ENCODE peak calls at places on chromosomes 13 and 19, in five cellular contexts. G is SK-N-SH, Q is GM12878, P is K562, F is HepG2. T is an unnamed sample.

GRCh38 chr19:4760285-4760650 is 31.3 kb upstream of the FEM1A start:
- DNase-seq in G (no peak), Q (no peak), P (no peak), F (no peak), T (no peak)

GRCh38 chr19:40740747-40741146 is 9.5 kb downstream of the ACTMAP start:
- DNase-seq in G (no peak), Q (no peak), P (no peak), F (no peak), T (no peak)

GRCh38 chr13:39692650-39693438 is 37.4 kb downstream of the COG6 start:
- DNase-seq in G (no peak), Q (no peak), P (no peak), F (no peak), T (no peak)

GRCh38 chr19:21699197-21699596 is 68.2 kb downstream of the ZNF100 start:
- DNase-seq in G (no peak), Q (no peak), P (no peak), F (no peak), T (no peak)

GRCh38 chr19:8085606-8086464 is 33.3 kb downstream of the CCL25 start:
- DNase-seq in G (no peak), Q (no peak), P (peak), F (peak), T (peak)

GRCh38 chr13:113118328-113119021 is 4.1 kb upstream of the F10 start:
- DNase-seq in G (no peak), Q (no peak), P (no peak), F (no peak), T (no peak)

GRCh38 chr13:64075543-64076271 is 2660.1 kb upstream of the PCDH20 start:
- DNase-seq in G (no peak), Q (no peak), P (peak), F (peak), T (no peak)

GRCh38 chr19:8148410-8149231 is 771 bp downstream of the FBN3 start:
- DNase-seq in G (peak), Q (no peak), P (peak), F (no peak), T (peak)

GRCh38 chr13:76759877-76760276 is 126.3 kb downstream of the KCTD12 start:
- DNase-seq in G (no peak), Q (no peak), P (no peak), F (no peak), T (no peak)

GRCh38 chr19:10936661-10937084 is 8.1 kb downstream of the TIMM29 start:
- DNase-seq in G (peak), Q (peak), P (peak), F (peak), T (peak)

GRCh38 chr19:14686411-14686810 is 3.4 kb upstream of the ZNF333 start:
- DNase-seq in G (no peak), Q (no peak), P (no peak), F (peak), T (no peak)

GRCh38 chr13:51542358-51542972 is 41.8 kb upstream of the WDFY2 start:
- DNase-seq in G (peak), Q (no peak), P (peak), F (no peak), T (peak)

GRCh38 chr19:7888145-7888825 is at the start of gene LRRC8E:
- DNase-seq in G (peak), Q (no peak), P (peak), F (peak), T (peak)

GRCh38 chr19:51366999-51367564 is 894 bp upstream of the ETFB start:
- DNase-seq in G (peak), Q (no peak), P (no peak), F (no peak), T (no peak)

GRCh38 chr13:27624071-27624470 is 2.4 kb downstream of the POLR1D start:
- DNase-seq in G (no peak), Q (no peak), P (no peak), F (peak), T (no peak)

GRCh38 chr19:5147074-5147970 is 178.4 kb downstream of the KDM4B start:
- DNase-seq in G (no peak), Q (no peak), P (no peak), F (no peak), T (no peak)

GRCh38 chr13:113919761-113920160 is 54.1 kb downstream of the C13orf46 start:
- DNase-seq in G (no peak), Q (no peak), P (no peak), F (no peak), T (no peak)

GRCh38 chr19:57441979-57442752 is 7.0 kb downstream of the ZNF749 start:
- DNase-seq in G (no peak), Q (no peak), P (peak), F (no peak), T (no peak)

GRCh38 chr13:113291997-113292862 is 4.8 kb upstream of the LAMP1 start:
- DNase-seq in G (peak), Q (no peak), P (peak), F (no peak), T (no peak)

DNA sequence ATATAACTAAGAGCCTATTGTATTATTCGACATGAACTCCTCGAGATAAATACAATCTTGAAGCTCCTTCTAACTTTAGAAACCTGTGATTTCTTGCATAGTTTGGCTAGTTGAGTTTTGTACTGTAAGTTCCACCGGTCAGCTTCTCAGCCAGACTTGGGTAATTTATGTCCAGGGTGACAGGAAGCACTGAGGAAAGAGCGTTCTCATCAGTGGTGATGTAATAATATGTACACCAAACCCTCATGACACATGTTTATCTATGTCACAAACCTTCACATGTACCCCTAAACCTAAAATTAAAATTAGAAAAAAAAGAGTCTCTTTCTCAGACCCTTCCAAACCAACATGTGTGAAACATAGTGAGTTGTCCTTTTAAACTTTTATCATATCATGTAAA is 205.7 kb downstream of the KCNRG start:
- DNase-seq in G (no peak), Q (no peak), P (no peak), F (no peak), T (no peak)
- TF ChIP-seq EP300 in G (no peak), Q (no peak), P (no peak), F (no peak), T (no peak)

GRCh38 chr19:52603558-52604207 is 33.6 kb downstream of the ZNF701 start:
- DNase-seq in G (no peak), Q (no peak), P (no peak), F (no peak), T (no peak)
- TF ChIP-seq SMC3 in G (no peak), Q (no peak), P (no peak), F (no peak), T (no peak)

GRCh38 chr19:39363909-39364457 is 21.8 kb downstream of the SAMD4B start:
- DNase-seq in G (no peak), Q (no peak), P (no peak), F (no peak), T (no peak)
- TF ChIP-seq EP300 in G (no peak), Q (no peak), P (no peak), F (no peak), T (no peak)

GRCh38 chr19:34838248-34838647 is 65.2 kb upstream of the ZNF599 start:
- DNase-seq in G (peak), Q (no peak), P (peak), F (peak), T (peak)

GRCh38 chr19:34835952-34836351 is 62.9 kb upstream of the ZNF599 start:
- DNase-seq in G (no peak), Q (no peak), P (no peak), F (no peak), T (no peak)

GRCh38 chr19:34837262-34837661 is 64.2 kb upstream of the ZNF599 start:
- DNase-seq in G (peak), Q (no peak), P (no peak), F (no peak), T (no peak)

GRCh38 chr19:34841780-34842179 is 68.8 kb upstream of the ZNF599 start:
- DNase-seq in G (no peak), Q (no peak), P (no peak), F (no peak), T (no peak)

DNA sequence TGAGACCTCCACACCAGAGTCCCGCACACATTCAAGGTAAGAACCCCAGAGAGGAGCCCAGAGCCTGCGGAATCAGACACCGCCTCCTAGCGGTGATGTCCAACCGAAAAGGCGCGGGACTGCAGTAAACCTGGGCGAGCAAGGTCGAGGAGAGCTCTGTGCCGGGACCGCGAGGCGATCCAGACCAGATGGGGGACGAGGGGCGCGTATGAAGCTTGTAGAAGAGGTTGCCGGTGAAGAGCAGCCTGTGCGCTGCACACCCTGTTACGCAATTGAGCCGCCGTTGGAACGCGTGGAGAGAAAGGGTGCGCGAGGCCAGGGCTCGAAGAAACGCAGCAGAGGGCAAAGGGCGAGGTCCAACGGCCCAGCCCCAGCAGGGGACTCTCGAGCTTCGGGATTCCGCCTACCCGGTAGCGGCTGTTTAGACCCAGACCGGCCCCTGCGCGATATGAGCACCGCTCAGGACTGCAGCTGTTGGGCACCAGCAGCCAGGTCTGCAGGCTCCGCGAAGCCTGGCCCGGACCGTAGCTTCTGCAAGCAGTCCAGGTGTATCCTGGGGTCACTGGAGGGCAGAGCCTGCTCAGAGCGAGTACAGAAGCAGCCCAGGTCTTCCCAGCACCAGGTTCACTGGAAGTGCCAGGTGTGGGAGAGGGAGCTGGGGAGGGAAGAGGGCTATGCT is 65.9 kb upstream of the ZNF599 start:
- DNase-seq in G (no peak), Q (no peak), P (no peak), F (peak), T (peak)
- TF ChIP-seq SMC3 in G (no peak), Q (no peak), P (no peak), F (no peak), T (no peak)

DNA sequence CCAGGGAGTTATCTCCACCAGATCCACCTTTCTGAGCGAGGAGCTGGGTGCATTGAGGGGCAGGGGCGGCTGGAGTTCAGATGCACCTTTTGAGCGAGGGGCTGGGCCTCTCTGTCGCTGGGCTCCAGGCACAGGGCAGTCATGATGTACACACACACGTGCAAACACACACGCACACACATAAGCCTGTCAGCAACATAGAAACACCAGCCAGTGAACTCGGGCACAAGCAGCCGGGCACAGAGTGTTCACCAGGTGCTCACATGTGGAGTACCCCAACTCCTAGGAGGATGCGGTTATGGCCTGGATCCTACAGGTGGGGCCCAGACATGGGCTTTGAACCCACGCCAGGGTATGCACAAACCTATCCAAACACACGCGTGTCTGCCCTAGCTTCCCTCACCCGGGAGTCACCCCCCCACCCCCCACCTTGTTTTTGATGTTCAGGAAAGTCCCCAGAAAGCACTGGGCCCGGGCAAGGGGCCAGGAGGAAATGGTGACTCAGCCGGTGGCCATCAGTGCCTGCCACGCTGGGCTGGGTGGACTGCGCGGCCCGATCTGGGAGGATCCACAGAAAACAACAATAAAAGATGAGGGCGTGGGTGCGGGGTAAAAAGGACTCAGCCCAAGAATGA is 13.3 kb downstream of the ARRDC2 start:
- DNase-seq in G (no peak), Q (no peak), P (peak), F (no peak), T (no peak)
- TF ChIP-seq EP300 in G (no peak), Q (no peak), P (no peak), F (no peak), T (no peak)

GRCh38 chr13:33110713-33111413 is 94.6 kb downstream of the KL start:
- DNase-seq in G (no peak), Q (no peak), P (no peak), F (no peak), T (no peak)
- TF ChIP-seq SMC3 in G (no peak), Q (no peak), P (no peak), F (no peak), T (no peak)

GRCh38 chr13:85095887-85096286 is 703.3 kb downstream of the SLITRK6 start:
- DNase-seq in G (peak), Q (no peak), P (no peak), F (no peak), T (no peak)
- TF ChIP-seq EP300 in G (peak), Q (no peak), P (no peak), F (no peak), T (no peak)

GRCh38 chr13:48909088-48909389 is 66.7 kb upstream of the FNDC3A start:
- DNase-seq in G (no peak), Q (no peak), P (no peak), F (no peak), T (no peak)

GRCh38 chr13:48906200-48906599 is 69.5 kb upstream of the FNDC3A start:
- DNase-seq in G (no peak), Q (no peak), P (no peak), F (no peak), T (no peak)

GRCh38 chr13:48904668-48905290 is 70.9 kb upstream of the FNDC3A start:
- DNase-seq in G (no peak), Q (no peak), P (no peak), F (no peak), T (no peak)

DNA sequence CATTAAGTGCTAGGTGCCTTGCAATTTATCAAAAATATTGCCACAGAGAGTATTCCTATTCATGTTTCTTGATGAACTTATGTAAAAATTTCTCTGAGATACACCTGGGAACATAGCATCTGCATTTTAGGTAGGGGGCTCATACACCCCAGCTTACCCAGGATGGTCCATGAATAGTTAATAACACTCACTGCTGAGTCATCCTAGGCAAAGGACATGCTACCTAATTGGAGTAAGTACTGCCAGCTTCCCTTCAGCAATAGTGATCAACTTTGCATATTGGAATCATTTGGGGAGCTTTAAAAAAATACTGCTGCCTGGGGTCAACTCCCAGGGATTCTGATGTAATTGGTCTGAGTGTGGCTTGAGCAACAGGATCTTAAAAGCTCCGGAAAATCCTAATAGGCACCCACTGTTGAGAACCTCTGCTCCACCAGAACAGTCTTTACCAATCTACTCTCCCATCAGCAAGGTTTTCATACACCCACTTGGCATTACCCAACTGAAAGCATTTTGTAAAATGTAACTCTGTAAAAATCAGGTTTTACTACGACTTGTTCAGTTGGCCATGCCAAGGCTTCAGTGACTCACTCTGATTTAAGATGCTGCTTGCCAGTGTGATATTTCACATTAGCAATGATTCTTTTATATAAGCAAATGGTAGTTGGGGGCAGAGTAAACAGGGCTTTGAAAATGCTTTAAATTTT is 67.2 kb upstream of the FNDC3A start:
- DNase-seq in G (no peak), Q (no peak), P (no peak), F (no peak), T (peak)
- TF ChIP-seq SMC3 in G (no peak), Q (no peak), P (no peak), F (no peak), T (peak)

DNA sequence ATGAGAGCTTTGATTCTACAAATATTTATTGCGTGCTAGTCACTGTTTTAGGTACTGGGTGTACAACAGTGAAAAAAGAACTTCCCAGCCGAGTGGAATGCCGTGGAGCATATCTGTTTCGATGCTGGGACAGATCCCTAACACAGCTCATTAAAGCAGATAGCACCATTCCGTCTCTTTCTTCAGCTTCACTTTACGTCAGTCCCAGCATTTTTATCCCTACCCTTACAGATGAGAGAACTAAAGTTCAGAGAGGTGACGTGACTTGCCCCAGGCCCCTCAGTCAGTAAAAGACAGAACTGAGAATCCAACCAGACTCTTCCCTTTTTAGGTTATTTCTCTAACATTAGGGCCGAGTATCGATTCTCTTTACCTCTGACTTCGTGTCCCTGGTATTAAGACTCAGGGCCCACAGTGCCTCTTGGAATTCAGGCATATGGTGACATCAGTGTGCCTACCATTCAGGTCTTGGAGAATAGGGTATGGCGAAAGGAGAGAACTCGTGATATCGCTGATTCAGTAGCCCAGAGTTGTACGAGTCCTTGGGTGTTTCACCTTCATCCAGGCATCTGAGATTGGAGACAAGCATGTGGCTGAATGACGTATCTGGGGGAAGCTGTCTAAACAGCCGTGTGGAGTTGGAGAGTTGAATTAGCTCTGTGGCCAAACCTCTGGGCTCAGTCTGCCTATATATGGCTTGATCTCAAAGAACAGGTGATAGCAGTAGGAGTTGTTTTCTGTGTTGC is 27.1 kb downstream of the ACTN4 start:
- DNase-seq in G (no peak), Q (no peak), P (peak), F (no peak), T (no peak)
- TF ChIP-seq EP300 in G (no peak), Q (no peak), P (peak), F (no peak), T (no peak)

T was measured in A549.